ENCODE peak calls at places on chromosomes 13 and 19, in seven cellular contexts. K is activated naive CD4-positive, alpha-beta T cell treated with anti-CD3 and anti-CD28 coated beads for 36 hours; C is lower leg skin; X is HS-27A; D is naive B cell; V is stimulated activated CD8-positive, alpha-beta memory T cell treated with anti-CD3 and anti-CD28 coated beads, Interleukin-4, amount 100 ng/mL, for 1 hour; J is AG20443. P is an unnamed sample.

GRCh38 chr13:106083620-106084350 is 451.7 kb downstream of the EFNB2 start:
- DNase-seq in K (peak; percentile 19), C (no peak), X (no peak), D (no peak), V (no peak), J (peak; percentile 56), P (no peak)

GRCh38 chr13:97142452-97142851 is 79.7 kb upstream of the MBNL2 start:
- DNase-seq in K (no peak), C (no peak), X (no peak), D (no peak), V (no peak), J (peak; percentile 60), P (no peak)

GRCh38 chr19:42450314-42450934 is 7.7 kb upstream of the CXCL17 start:
- DNase-seq in K (peak; percentile 89), C (peak; percentile 83), X (peak; percentile 71), D (peak; percentile 69), V (peak; percentile 31), J (peak; percentile 81), P (peak; percentile 86)

GRCh38 chr19:54319049-54319448 is 6.1 kb upstream of the LILRA5 start:
- DNase-seq in K (no peak), C (no peak), X (no peak), D (peak; percentile 84), V (no peak), J (no peak), P (no peak)

GRCh38 chr13:94435604-94436226 is 43.8 kb downstream of the DCT start:
- DNase-seq in K (no peak), C (no peak), X (no peak), D (peak; percentile 21), V (no peak), J (peak; percentile 61), P (no peak)

GRCh38 chr19:4508698-4509097 is 9.6 kb downstream of the PLIN4 start:
- DNase-seq in K (no peak), C (no peak), X (no peak), D (no peak), V (no peak), J (no peak), P (no peak)

GRCh38 chr19:9645466-9645865 is 24.4 kb upstream of the ZNF561 start:
- DNase-seq in K (no peak), C (no peak), X (no peak), D (no peak), V (no peak), J (no peak), P (no peak)

GRCh38 chr19:33039108-33039599 is 25.5 kb downstream of the RHPN2 start:
- DNase-seq in K (no peak), C (no peak), X (no peak), D (no peak), V (no peak), J (no peak), P (no peak)